ENCODE peak calls at places on chromosomes 1 and 21, in five cellular contexts. E is hepatocyte, C is right atrium auricular region, W is cardiac muscle cell, U is endothelial cell of umbilical vein. S is an unnamed sample.

GRCh38 chr1:42334240-42335049 is 590 bp downstream of the FOXJ3 start:
- DNase-seq in E (peak; percentile 57), C (peak; percentile 67), W (peak; percentile 61), U (peak; percentile 77), S (peak; percentile 39)

GRCh38 chr1:78760858-78761257 is 111.2 kb downstream of the IFI44 start:
- DNase-seq in E (no peak), C (no peak), W (no peak), U (no peak), S (peak; percentile 31)

GRCh38 chr1:30696831-30697230 is 26.6 kb downstream of the MATN1 start:
- DNase-seq in E (no peak), C (no peak), W (no peak), U (no peak), S (no peak)

GRCh38 chr1:29925058-29925457 is 688.7 kb downstream of the PTPRU start:
- DNase-seq in E (no peak), C (no peak), W (no peak), U (no peak), S (no peak)

GRCh38 chr1:173095632-173096031 is 44.9 kb upstream of the TNFSF18 start:
- DNase-seq in E (no peak), C (no peak), W (peak; percentile 44), U (no peak), S (peak; percentile 73)

GRCh38 chr1:46721204-46721603 is 2.3 kb upstream of the EFCAB14 start:
- DNase-seq in E (no peak), C (no peak), W (no peak), U (no peak), S (no peak)

GRCh38 chr1:156420209-156421061 is 51.4 kb downstream of the RHBG start:
- DNase-seq in E (no peak), C (no peak), W (no peak), U (no peak), S (no peak)

GRCh38 chr1:226908913-226909312 is 31.2 kb upstream of the COQ8A start:
- DNase-seq in E (no peak), C (no peak), W (peak; percentile 12), U (no peak), S (no peak)

GRCh38 chr1:110533230-110533629 is 14.3 kb upstream of the KCNA10 start:
- DNase-seq in E (no peak), C (no peak), W (no peak), U (no peak), S (no peak)

GRCh38 chr21:41777934-41778815 is 11.3 kb upstream of the RIPK4 start:
- DNase-seq in E (peak; percentile 92), C (peak; percentile 94), W (peak; percentile 94), U (peak; percentile 58), S (peak; percentile 73)

GRCh38 chr1:201555593-201555945 is 16.6 kb downstream of the NAV1 start:
- DNase-seq in E (no peak), C (no peak), W (no peak), U (peak; percentile 51), S (no peak)

GRCh38 chr1:9234223-9235122 is at the start of gene H6PD:
- DNase-seq in E (peak; percentile 95), C (peak; percentile 86), W (peak; percentile 90), U (peak; percentile 74), S (peak; percentile 48)

GRCh38 chr1:33792651-33793050 is 71.2 kb upstream of the HMGB4 start:
- DNase-seq in E (no peak), C (no peak), W (no peak), U (no peak), S (no peak)

GRCh38 chr1:90724361-90724760 is 7.3 kb upstream of the BARHL2 start:
- DNase-seq in E (no peak), C (no peak), W (no peak), U (no peak), S (no peak)

GRCh38 chr1:90724926-90725325 is 7.8 kb upstream of the BARHL2 start:
- DNase-seq in E (no peak), C (no peak), W (no peak), U (no peak), S (no peak)

GRCh38 chr1:90725341-90725960 is 8.3 kb upstream of the BARHL2 start:
- DNase-seq in E (no peak), C (no peak), W (no peak), U (no peak), S (no peak)

GRCh38 chr1:90722874-90723273 is 5.8 kb upstream of the BARHL2 start:
- DNase-seq in E (no peak), C (no peak), W (no peak), U (no peak), S (no peak)

DNA sequence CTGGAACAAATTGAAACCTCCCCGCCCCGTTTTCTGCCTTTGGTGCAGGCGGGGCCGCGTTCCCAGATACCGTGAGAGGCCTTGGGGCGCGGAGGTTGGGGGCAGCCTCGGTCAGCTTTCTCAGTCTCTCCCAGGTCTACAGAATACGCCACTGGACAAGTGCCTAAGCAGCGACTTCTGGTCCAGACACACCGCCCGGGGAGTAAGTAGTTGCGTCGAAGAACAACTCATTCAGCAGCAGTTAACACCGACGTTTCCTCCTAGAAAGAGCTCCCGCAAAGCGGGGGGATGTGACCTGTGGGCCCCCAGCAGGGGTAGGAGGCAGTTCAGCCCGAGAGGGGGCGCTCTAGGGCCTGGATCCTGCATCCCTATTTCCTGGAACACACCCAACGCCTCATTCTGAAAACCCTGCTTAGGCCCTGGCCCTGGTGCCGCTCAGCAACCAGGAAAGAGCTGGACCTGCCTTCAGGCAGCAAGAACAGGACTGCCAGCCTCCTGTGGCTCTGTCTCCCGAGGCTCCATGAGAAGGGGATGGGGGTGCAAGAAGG is 6.5 kb upstream of the BARHL2 start:
- DNase-seq in E (no peak), C (no peak), W (no peak), U (no peak), S (no peak)
- H3K4me3 ChIP-seq in E (no peak overlapping the region), C (peak overlapping the region; percentile 27), W (no peak overlapping the region), U (no peak overlapping the region), S (no peak overlapping the region)

DNA sequence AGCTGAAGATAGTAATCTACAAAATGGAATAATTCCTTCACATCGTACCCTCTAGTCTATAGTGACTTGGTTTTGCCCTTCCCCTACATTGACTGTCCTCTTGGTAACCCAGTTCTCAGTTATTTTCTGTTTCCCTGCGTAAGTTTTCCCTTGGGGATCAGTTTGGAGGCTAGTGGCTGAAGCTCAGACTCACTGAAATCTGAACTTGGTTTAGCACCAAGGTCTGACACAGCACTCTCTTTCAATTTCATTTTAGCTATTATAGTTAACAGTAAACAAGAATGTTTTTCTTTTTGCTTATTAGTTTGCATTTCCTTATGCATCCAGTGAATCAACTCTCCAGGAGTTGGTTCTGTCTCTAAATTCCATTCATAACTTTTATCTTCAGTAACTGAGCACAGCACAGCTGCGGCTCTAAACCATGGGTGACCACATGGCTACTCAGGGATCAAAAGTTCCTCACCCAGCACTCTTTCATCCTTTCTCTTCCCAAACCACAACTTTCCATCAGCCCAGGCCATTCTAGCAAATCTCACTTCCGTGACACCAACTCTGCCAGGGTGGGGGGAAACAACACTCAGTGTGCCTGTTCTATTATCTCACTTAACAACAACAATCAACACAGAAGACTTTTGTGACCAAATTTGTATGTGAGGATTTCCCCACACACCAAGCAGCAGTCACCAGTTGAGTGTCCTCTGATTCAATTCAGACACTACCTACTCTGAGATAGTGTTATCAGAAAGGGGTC is 17.6 kb upstream of the IFI6 start:
- DNase-seq in E (no peak), C (no peak), W (peak; percentile 64), U (no peak), S (peak; percentile 63)
- H3K36me3 ChIP-seq in E (no peaks in the 10 kb centered on the region), C (no peaks in the 10 kb centered on the region), W (no peaks in the 10 kb centered on the region), U (no peaks in the 10 kb centered on the region), S (no peaks in the 10 kb centered on the region)

GRCh38 chr1:2911391-2912178 is 109.7 kb upstream of the ACTRT2 start:
- DNase-seq in E (no peak), C (no peak), W (no peak), U (no peak), S (no peak)
- TF ChIP-seq CTCF in E (no peak), C (no peak), W (no peak), U (no peak), S (no peak)

DNA sequence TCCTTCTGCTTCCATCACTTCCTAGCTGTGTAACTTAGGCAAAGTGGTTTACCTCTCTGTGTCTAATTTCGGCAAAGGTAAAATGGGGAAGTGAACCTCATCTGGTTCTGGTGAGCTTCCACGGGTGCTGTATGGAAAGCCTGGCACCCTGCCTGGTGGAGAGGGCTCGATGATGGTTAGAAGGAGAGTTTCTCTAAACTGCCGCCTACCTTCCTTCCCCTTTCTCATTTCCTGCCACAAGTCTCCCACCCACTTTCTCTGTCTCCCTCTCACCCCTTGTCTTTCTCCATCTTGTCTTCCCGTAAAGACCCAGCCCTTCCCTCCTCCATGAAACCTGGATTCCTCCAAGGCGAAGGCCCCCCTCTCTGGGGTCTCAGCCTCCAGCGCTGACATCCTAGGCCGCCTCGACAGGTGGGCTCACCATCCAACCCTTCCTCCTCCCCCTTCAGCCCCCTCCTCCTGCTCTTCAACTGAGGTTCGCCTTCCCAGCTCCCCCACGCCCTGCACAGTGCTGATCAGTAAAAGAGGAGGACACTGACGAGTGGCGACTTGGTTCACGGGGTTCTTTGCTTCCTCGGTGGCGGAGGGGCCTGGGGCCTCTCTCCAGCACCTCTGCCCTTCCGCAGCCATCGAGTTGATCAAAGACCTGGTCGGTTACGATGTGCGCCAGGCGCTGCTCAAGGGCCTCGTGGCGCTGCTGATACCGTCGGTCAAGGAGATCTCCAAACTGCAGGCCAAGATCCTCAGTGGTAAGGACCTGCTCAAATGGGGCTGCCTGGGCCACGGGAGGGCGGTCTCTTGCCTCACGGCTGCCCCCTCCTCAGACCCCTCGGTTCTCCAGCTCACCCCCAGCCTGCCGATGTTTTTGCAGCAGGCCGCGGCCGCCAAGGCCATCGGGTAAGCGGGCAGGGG is 7.2 kb downstream of the RNU5D-1 start:
- DNase-seq in E (no peak), C (no peak), W (no peak), U (no peak), S (no peak)
- H3K4me3 ChIP-seq in E (no peak overlapping the region), C (no peak overlapping the region), W (no peak overlapping the region), U (no peak overlapping the region), S (no peak overlapping the region)

GRCh38 chr1:26747048-26747447 is 40.7 kb upstream of the PIGV start:
- DNase-seq in E (no peak), C (no peak), W (no peak), U (no peak), S (no peak)
- H3K36me3 ChIP-seq in E (no peaks in the 10 kb centered on the region), C (peaks cover 18% of the 10 kb centered on the region), W (peaks cover 24% of the 10 kb centered on the region), U (peaks cover 4% of the 10 kb centered on the region), S (peaks cover 39% of the 10 kb centered on the region)

GRCh38 chr1:50271968-50272578 is 151.2 kb downstream of the DMRTA2 start:
- DNase-seq in E (peak; percentile 37), C (no peak), W (peak; percentile 10), U (peak; percentile 3), S (peak; percentile 2)
- TF ChIP-seq CTCF in E (peak; percentile 30), C (peak; percentile 28), W (peak; percentile 51), U (peak; percentile 29), S (peak; percentile 49)

DNA sequence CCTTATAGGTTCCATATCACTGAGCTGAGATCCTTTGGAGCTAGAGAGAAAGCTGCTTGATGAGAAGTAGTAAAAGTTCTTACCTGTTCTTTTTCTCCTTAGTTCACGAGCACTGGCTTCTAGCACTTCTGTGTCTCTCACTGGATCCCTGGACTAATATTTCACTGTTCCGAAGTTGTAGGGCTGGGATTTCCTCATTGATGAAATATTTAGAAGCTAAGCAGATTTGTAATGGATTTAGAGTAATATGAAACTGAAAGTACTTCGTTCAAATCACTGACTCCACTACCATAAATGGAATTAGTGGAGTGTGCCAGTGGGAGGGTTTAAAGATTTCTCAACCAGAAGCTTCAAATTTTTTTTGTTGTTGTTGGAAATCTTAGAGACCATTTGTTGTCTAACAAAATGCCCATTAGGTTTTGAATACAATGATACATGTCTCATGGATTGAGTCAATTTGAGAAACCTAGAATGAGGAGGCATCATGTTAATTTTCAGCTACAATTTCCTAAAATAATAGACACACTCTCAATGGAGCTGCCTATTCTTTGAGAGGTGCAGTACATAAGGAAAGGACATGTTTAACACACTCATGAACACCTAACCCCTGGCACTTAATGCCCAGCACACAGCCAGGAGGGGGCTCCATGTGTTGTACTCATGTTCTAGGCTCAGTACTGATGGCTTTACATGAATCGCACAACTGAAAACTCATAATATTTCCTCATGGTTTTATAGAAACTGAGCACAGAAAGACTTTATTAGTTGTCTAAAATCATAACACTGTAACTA is at the start of gene GBP1:
- DNase-seq in E (peak; percentile 40), C (no peak), W (peak; percentile 90), U (peak; percentile 84), S (peak; percentile 61)
- H3K4me3 ChIP-seq in E (peak within 1 kb of the TSS; percentile 1), C (peak within 1 kb of the TSS; percentile 52), W (no peak within 1 kb of the TSS), U (peak within 1 kb of the TSS; percentile 77), S (peak within 1 kb of the TSS; percentile 54)